ENCODE peak calls at places on chromosomes 3 and 15, in five cellular contexts. I is body of pancreas, V is fibroblast of mammary gland, H is right lobe of liver, S is A549. Z is an unnamed sample.

GRCh38 chr3:56347219-56347871 is 120.9 kb downstream of the ERC2 start:
- DNase-seq in I (peak; percentile 52), V (peak; percentile 8), H (peak; percentile 44), S (no peak), Z (peak; percentile 45)

GRCh38 chr3:66261318-66261717 is 40.5 kb downstream of the SLC25A26 start:
- DNase-seq in I (no peak), V (peak; percentile 27), H (no peak), S (no peak), Z (no peak)

GRCh38 chr3:65583203-65583602 is 455.5 kb downstream of the MAGI1 start:
- DNase-seq in I (no peak), V (no peak), H (no peak), S (no peak), Z (no peak)

GRCh38 chr3:40920041-40920440 is 279.3 kb upstream of the CTNNB1 start:
- DNase-seq in I (no peak), V (peak; percentile 58), H (no peak), S (no peak), Z (no peak)

GRCh38 chr3:130857336-130858026 is 36.4 kb upstream of the ATP2C1 start:
- DNase-seq in I (no peak), V (no peak), H (no peak), S (no peak), Z (no peak)

GRCh38 chr3:169522595-169523529 is 140.7 kb downstream of the MECOM start:
- DNase-seq in I (no peak), V (no peak), H (no peak), S (no peak), Z (no peak)

GRCh38 chr15:38945551-38946298 is 381.1 kb upstream of the RASGRP1 start:
- DNase-seq in I (peak; percentile 12), V (no peak), H (no peak), S (no peak), Z (no peak)

GRCh38 chr3:5295191-5295690 is 107.7 kb downstream of the EDEM1 start:
- DNase-seq in I (no peak), V (no peak), H (no peak), S (no peak), Z (no peak)

GRCh38 chr15:62389887-62390792 is 225.1 kb upstream of the C2CD4B start:
- DNase-seq in I (peak; percentile 62), V (peak; percentile 73), H (peak; percentile 79), S (peak; percentile 79), Z (peak; percentile 59)

GRCh38 chr3:9770276-9770812 is 597 bp upstream of the CAMK1 start:
- DNase-seq in I (peak; percentile 97), V (peak; percentile 60), H (peak; percentile 93), S (no peak), Z (no peak)

GRCh38 chr15:62547584-62547983 is 382.5 kb upstream of the C2CD4B start:
- DNase-seq in I (no peak), V (no peak), H (no peak), S (no peak), Z (no peak)

GRCh38 chr15:92082217-92082843 is 228.8 kb downstream of the SLCO3A1 start:
- DNase-seq in I (peak; percentile 47), V (peak; percentile 78), H (peak; percentile 44), S (peak; percentile 67), Z (peak; percentile 76)

GRCh38 chr3:133401374-133402135 is 1.7 kb downstream of the BFSP2 start:
- DNase-seq in I (peak; percentile 13), V (peak; percentile 9), H (no peak), S (no peak), Z (no peak)

GRCh38 chr3:50100956-50101845 is 12.5 kb downstream of the RBM5 start:
- DNase-seq in I (no peak), V (peak; percentile 57), H (no peak), S (no peak), Z (no peak)

GRCh38 chr15:42796955-42797779 is 60.2 kb upstream of the CDAN1 start:
- DNase-seq in I (no peak), V (peak; percentile 16), H (no peak), S (no peak), Z (no peak)

GRCh38 chr3:127775398-127776109 is 46.8 kb downstream of the MGLL start:
- DNase-seq in I (no peak), V (peak; percentile 80), H (no peak), S (no peak), Z (peak; percentile 14)

DNA sequence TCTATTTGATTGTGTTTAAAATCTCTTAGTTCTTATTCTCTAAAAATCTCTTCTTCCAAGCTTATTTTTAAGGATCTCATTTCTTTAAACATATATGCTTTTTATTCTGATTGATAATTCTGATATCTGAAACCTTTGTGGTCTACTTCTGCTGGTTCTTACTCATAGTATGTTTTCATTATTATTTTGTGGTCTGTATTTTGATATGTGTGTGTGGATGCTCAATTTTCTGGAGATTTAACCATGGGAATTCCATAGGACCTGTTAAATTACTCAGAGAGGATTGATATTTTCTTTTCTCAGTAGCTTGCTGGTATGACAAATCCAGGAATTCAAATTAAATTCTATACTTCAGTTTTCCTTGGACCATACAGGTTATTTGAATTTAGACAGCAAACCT is 14.7 kb upstream of the HHLA2 start:
- DNase-seq in I (no peak), V (no peak), H (no peak), S (no peak), Z (no peak)
- TF ChIP-seq CTCF in I (no peak), V (no peak), H (no peak), S (no peak), Z (no peak)

GRCh38 chr3:189365609-189366564 is 194.1 kb downstream of the TPRG1 start:
- DNase-seq in I (no peak), V (no peak), H (no peak), S (no peak), Z (no peak)
- TF ChIP-seq CTCF in I (no peak), V (no peak), H (no peak), S (no peak), Z (no peak)

GRCh38 chr15:70096215-70096974 is 1.3 kb downstream of the TLE3 start:
- DNase-seq in I (peak; percentile 42), V (peak; percentile 56), H (peak; percentile 62), S (peak; percentile 73), Z (peak; percentile 60)

GRCh38 chr15:70096975-70097336 is 761 bp downstream of the TLE3 start:
- DNase-seq in I (peak; percentile 35), V (no peak), H (no peak), S (peak; percentile 40), Z (peak; percentile 32)

GRCh38 chr15:70094690-70095311 is 2.9 kb downstream of the TLE3 start:
- DNase-seq in I (no peak), V (no peak), H (no peak), S (no peak), Z (no peak)

GRCh38 chr15:70093481-70094309 is 4.0 kb downstream of the TLE3 start:
- DNase-seq in I (peak; percentile 78), V (peak; percentile 49), H (no peak), S (no peak), Z (no peak)

DNA sequence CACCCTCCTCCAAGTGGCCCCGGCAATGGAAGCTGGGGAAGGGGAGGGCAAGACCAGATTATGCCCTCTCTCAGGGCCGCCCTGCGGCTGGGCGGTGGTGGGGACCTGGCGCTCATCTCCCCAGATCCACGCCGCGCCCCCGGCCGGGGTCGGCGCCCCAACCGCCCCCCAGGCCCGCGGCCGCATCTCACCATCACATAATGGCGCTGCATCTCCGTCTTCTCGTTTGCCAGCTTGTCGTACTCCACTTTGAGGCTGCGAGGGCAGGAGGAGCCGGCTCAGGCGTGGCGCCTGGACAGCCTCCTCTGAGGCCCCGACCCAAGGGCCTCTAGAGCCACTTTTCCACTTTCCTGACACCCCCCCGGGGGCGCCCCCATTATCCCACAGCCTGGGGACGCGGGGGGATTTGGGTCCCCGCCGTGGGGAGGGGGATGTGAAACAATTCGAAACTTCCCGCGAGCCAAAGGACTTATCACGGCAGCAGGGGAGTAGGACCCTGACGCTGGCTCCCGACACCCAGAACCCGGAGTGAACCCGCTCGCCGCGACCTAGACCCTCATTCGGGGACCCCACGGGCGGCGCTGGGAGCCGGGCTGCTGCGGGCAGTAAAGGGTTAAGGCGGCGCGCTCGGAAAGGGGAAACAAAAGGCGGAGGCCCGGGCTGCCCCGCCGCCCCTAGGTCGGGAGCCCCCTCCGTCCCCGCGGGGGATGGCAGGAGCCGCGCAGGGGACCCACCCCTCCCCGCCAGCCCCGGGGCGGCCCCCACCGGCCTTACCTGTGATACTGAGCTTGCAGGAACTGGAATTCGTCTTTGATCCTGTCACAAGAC is 2.1 kb downstream of the TLE3 start:
- DNase-seq in I (peak; percentile 38), V (no peak), H (no peak), S (no peak), Z (no peak)
- TF ChIP-seq CTCF in I (no peak), V (no peak), H (no peak), S (no peak), Z (peak; percentile 44)

DNA sequence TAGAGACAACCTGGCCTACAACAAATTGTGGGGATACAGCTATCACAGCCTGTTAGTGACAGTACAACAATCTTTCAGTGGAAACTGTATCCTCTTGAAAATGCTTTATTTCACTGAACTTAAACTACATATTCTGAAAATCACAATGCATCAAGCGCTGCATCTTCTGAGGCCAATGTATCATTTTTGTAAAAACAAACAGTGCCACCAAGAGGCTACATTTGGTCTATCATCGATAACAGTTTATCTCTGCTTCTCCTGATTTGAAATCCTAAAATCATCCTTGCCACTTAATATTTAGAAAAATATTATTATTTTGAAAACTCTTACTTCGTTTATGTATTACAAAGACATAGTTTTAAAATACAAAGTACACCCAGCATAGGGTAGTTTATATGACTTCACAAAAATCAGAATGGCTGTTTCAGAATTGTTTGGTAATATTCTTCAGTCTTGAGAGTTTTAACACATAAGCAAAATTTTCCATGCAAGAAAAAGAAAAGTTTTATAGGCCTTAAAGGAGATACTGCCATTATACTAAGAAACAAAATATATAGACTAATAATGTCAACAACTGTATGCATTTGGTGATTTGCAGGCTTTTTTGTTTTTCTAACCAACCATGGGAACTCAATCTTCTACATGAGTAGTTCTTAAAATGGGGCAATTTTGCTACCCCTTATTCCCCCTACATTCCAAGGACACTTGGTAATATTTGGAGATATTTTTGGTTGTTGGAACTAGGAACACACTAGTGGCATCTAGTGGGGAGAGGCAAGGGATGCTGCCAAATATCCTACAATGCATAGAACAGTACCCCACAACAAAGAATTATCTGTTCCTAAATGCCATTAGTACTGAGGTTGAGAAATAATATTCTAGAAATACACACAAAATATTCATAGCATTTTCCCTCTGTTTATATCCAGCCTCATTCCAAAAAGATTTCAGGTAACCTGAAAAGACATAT is 42.3 kb downstream of the WDR72 start:
- DNase-seq in I (no peak), V (peak; percentile 4), H (no peak), S (no peak), Z (no peak)
- TF ChIP-seq CTCF in I (peak; percentile 29), V (peak; percentile 18), H (peak; percentile 55), S (peak; percentile 83), Z (peak; percentile 63)

GRCh38 chr15:58078591-58078990 is 13.1 kb upstream of the ALDH1A2 start:
- DNase-seq in I (no peak), V (peak; percentile 10), H (no peak), S (no peak), Z (no peak)

GRCh38 chr15:58081446-58081845 is 15.9 kb upstream of the ALDH1A2 start:
- DNase-seq in I (no peak), V (peak; percentile 55), H (no peak), S (no peak), Z (no peak)

GRCh38 chr15:58074452-58074851 is 8.9 kb upstream of the ALDH1A2 start:
- DNase-seq in I (no peak), V (no peak), H (no peak), S (no peak), Z (no peak)

GRCh38 chr15:58080398-58080797 is 14.9 kb upstream of the ALDH1A2 start:
- DNase-seq in I (no peak), V (no peak), H (no peak), S (no peak), Z (no peak)

GRCh38 chr15:58077427-58077826 is 11.9 kb upstream of the ALDH1A2 start:
- DNase-seq in I (no peak), V (peak; percentile 16), H (no peak), S (no peak), Z (no peak)
- TF ChIP-seq CTCF in I (peak; percentile 35), V (peak; percentile 34), H (peak; percentile 52), S (peak; percentile 36), Z (no peak)

Z was measured in neural crest cell.